ENCODE peak calls at places on chromosomes 2 and 18, in five cellular contexts. One of them, this sample, is unnamed.

GRCh38 chr18:24293254-24293653 is 104.4 kb downstream of the OSBPL1A start:
- DNase-seq in H1: peak; percentile 54
- DNase-seq in choroid plexus epithelial cell: no peak
- DNase-seq in mesendoderm: peak; percentile 63
- DNase-seq in hepatocyte: no peak
- DNase-seq in this sample: no peak

GRCh38 chr2:4246364-4247131 is 543.2 kb downstream of the DCDC2C start:
- DNase-seq in mesendoderm: peak; percentile 7
- DNase-seq in choroid plexus epithelial cell: no peak
- DNase-seq in H1: no peak
- DNase-seq in hepatocyte: no peak
- DNase-seq in this sample: peak; percentile 26

GRCh38 chr2:30351087-30351486 is 96.0 kb upstream of the LCLAT1 start:
- DNase-seq in hepatocyte: no peak
- DNase-seq in H1: no peak
- DNase-seq in mesendoderm: peak; percentile 75
- DNase-seq in choroid plexus epithelial cell: no peak
- DNase-seq in this sample: no peak

GRCh38 chr2:213147550-213147949 is 3.9 kb downstream of the IKZF2 start:
- DNase-seq in hepatocyte: no peak
- DNase-seq in H1: no peak
- DNase-seq in choroid plexus epithelial cell: peak; percentile 47
- DNase-seq in mesendoderm: no peak
- DNase-seq in this sample: no peak

GRCh38 chr2:8567469-8568108 is 114.3 kb upstream of the ID2 start:
- DNase-seq in H1: peak; percentile 38
- DNase-seq in choroid plexus epithelial cell: no peak
- DNase-seq in hepatocyte: peak; percentile 40
- DNase-seq in mesendoderm: no peak
- DNase-seq in this sample: no peak

GRCh38 chr2:88654714-88655113 is 27.4 kb upstream of the EIF2AK3 start:
- DNase-seq in mesendoderm: no peak
- DNase-seq in hepatocyte: no peak
- DNase-seq in H1: no peak
- DNase-seq in choroid plexus epithelial cell: peak; percentile 69
- DNase-seq in this sample: no peak

GRCh38 chr2:70501728-70502127 is 51.9 kb downstream of the TGFA start:
- DNase-seq in choroid plexus epithelial cell: no peak
- DNase-seq in H1: peak; percentile 39
- DNase-seq in mesendoderm: no peak
- DNase-seq in hepatocyte: no peak
- DNase-seq in this sample: no peak

GRCh38 chr18:936941-937340 is 32.3 kb downstream of the ADCYAP1 start:
- DNase-seq in H1: no peak
- DNase-seq in mesendoderm: no peak
- DNase-seq in hepatocyte: no peak
- DNase-seq in choroid plexus epithelial cell: no peak
- DNase-seq in this sample: no peak

GRCh38 chr18:79001001-79001400 is 21.4 kb downstream of the SALL3 start:
- DNase-seq in H1: no peak
- DNase-seq in mesendoderm: no peak
- DNase-seq in hepatocyte: no peak
- DNase-seq in choroid plexus epithelial cell: no peak
- DNase-seq in this sample: no peak

GRCh38 chr2:61158356-61158944 is 3.5 kb upstream of the C2orf74 start:
- DNase-seq in choroid plexus epithelial cell: no peak
- DNase-seq in hepatocyte: no peak
- DNase-seq in H1: no peak
- DNase-seq in mesendoderm: peak; percentile 89
- DNase-seq in this sample: no peak

GRCh38 chr2:71796174-71796592 is 342.8 kb downstream of the DYSF start:
- DNase-seq in H1: no peak
- DNase-seq in hepatocyte: no peak
- DNase-seq in choroid plexus epithelial cell: peak; percentile 28
- DNase-seq in mesendoderm: peak; percentile 81
- DNase-seq in this sample: no peak

GRCh38 chr2:205848601-205849000 is 166.3 kb downstream of the NRP2 start:
- DNase-seq in H1: no peak
- DNase-seq in mesendoderm: no peak
- DNase-seq in hepatocyte: no peak
- DNase-seq in choroid plexus epithelial cell: peak; percentile 25
- DNase-seq in this sample: no peak

GRCh38 chr2:23529659-23530058 is 144.7 kb downstream of the KLHL29 start:
- DNase-seq in hepatocyte: no peak
- DNase-seq in H1: no peak
- DNase-seq in mesendoderm: no peak
- DNase-seq in choroid plexus epithelial cell: no peak
- DNase-seq in this sample: no peak

GRCh38 chr2:100730290-100730868 is 89.6 kb upstream of the NPAS2 start:
- DNase-seq in choroid plexus epithelial cell: peak; percentile 89
- DNase-seq in mesendoderm: peak; percentile 81
- DNase-seq in hepatocyte: peak; percentile 54
- DNase-seq in H1: peak; percentile 68
- DNase-seq in this sample: peak; percentile 42

GRCh38 chr2:240463274-240463865 is 27.9 kb downstream of the GPC1 start:
- DNase-seq in mesendoderm: no peak
- DNase-seq in choroid plexus epithelial cell: no peak
- DNase-seq in H1: no peak
- DNase-seq in hepatocyte: no peak
- DNase-seq in this sample: no peak

GRCh38 chr2:58030789-58031188 is 15.8 kb upstream of the VRK2 start:
- DNase-seq in H1: no peak
- DNase-seq in hepatocyte: no peak
- DNase-seq in mesendoderm: no peak
- DNase-seq in choroid plexus epithelial cell: peak; percentile 46
- DNase-seq in this sample: no peak

GRCh38 chr2:197259470-197259999 is 51.0 kb downstream of the ANKRD44 start:
- DNase-seq in H1: no peak
- DNase-seq in choroid plexus epithelial cell: no peak
- DNase-seq in hepatocyte: no peak
- DNase-seq in mesendoderm: no peak
- DNase-seq in this sample: no peak

GRCh38 chr2:197258580-197258979 is 52.0 kb downstream of the ANKRD44 start:
- DNase-seq in hepatocyte: no peak
- DNase-seq in H1: no peak
- DNase-seq in mesendoderm: no peak
- DNase-seq in choroid plexus epithelial cell: peak; percentile 50
- DNase-seq in this sample: no peak

GRCh38 chr2:197263077-197263476 is 47.5 kb downstream of the ANKRD44 start:
- DNase-seq in hepatocyte: no peak
- DNase-seq in mesendoderm: no peak
- DNase-seq in H1: no peak
- DNase-seq in choroid plexus epithelial cell: no peak
- DNase-seq in this sample: no peak

GRCh38 chr2:197264332-197264731 is 46.2 kb downstream of the ANKRD44 start:
- DNase-seq in choroid plexus epithelial cell: no peak
- DNase-seq in hepatocyte: no peak
- DNase-seq in mesendoderm: no peak
- DNase-seq in H1: no peak
- DNase-seq in this sample: no peak

GRCh38 chr2:197261808-197262226 is 48.8 kb downstream of the ANKRD44 start:
- DNase-seq in hepatocyte: no peak
- DNase-seq in H1: no peak
- DNase-seq in mesendoderm: no peak
- DNase-seq in choroid plexus epithelial cell: peak; percentile 59
- DNase-seq in this sample: no peak
- H3K4me3 ChIP-seq in hepatocyte: no peak overlapping the region
- H3K4me3 ChIP-seq in H1: no peak overlapping the region
- H3K4me3 ChIP-seq in mesendoderm: no peak overlapping the region
- H3K4me3 ChIP-seq in choroid plexus epithelial cell: peak overlapping the region; percentile 17
- H3K4me3 ChIP-seq in this sample: no peak overlapping the region

DNA sequence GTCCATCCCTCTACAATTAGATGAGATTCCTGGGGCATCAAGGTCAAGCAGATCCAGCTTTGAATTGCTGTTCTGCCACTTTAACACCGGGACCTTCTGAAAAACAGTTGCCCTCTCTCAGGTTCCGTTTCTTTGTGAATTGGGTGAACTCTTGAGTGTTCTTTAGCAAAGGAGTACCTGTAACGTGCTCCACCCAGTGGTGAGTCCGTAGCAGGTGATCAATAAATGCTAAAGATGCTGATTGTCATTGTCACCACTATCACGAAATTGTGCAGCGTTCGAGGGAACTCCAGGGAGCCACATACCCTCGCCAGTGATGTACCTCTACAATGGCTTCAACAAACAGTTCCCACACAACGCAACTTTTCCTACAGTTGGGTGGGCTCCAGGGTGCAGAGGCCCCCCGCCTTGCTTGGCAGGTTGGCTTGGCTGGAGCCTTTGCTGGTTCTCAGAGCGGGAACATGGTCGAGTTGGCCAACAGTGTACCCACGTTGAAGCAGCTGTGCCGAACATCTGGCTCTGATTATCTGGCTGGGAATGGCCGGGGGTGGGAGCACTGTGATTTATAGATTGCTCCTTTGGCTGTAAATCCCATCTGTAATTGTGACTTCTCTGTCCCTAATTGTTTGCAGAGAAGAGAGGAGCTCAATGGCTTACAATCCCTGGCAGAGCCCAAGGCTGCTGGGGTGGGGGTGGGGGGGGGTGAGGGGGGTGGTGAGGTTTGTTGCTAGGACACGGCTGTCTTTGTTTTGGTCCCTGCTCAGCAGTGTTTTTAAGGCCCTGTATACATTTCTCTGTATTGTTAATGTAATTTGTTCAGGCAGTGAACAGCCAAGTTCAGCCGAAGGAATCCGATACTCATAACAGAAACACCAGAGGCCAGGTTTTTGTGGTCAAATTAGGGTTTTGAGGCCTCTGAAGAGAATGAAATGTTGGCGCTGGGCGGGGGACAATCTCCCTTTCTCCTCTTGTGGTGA is 82.2 kb downstream of the TCF7L1 start:
- DNase-seq in mesendoderm: peak; percentile 61
- DNase-seq in choroid plexus epithelial cell: peak; percentile 84
- DNase-seq in H1: no peak
- DNase-seq in hepatocyte: peak; percentile 67
- DNase-seq in this sample: peak; percentile 65
- H3K4me3 ChIP-seq in mesendoderm: no peak overlapping the region
- H3K4me3 ChIP-seq in choroid plexus epithelial cell: no peak overlapping the region
- H3K4me3 ChIP-seq in H1: no peak overlapping the region
- H3K4me3 ChIP-seq in hepatocyte: no peak overlapping the region
- H3K4me3 ChIP-seq in this sample: no peak overlapping the region

GRCh38 chr18:75206637-75207297 is 2.2 kb downstream of the PTGR3 start:
- DNase-seq in mesendoderm: peak; percentile 13
- DNase-seq in hepatocyte: no peak
- DNase-seq in choroid plexus epithelial cell: no peak
- DNase-seq in H1: peak; percentile 61
- DNase-seq in this sample: peak; percentile 70

GRCh38 chr18:75205760-75206109 is 3.2 kb downstream of the PTGR3 start:
- DNase-seq in choroid plexus epithelial cell: no peak
- DNase-seq in hepatocyte: peak; percentile 33
- DNase-seq in mesendoderm: peak; percentile 57
- DNase-seq in H1: no peak
- DNase-seq in this sample: peak; percentile 78

GRCh38 chr18:75203456-75204261 is 5.3 kb downstream of the PTGR3 start:
- DNase-seq in H1: no peak
- DNase-seq in hepatocyte: peak; percentile 46
- DNase-seq in mesendoderm: peak; percentile 13
- DNase-seq in choroid plexus epithelial cell: no peak
- DNase-seq in this sample: peak; percentile 60

GRCh38 chr18:75204262-75204977 is 4.5 kb downstream of the PTGR3 start:
- DNase-seq in H1: peak; percentile 70
- DNase-seq in mesendoderm: peak; percentile 48
- DNase-seq in choroid plexus epithelial cell: peak; percentile 32
- DNase-seq in hepatocyte: peak; percentile 47
- DNase-seq in this sample: peak; percentile 89

GRCh38 chr18:75204978-75205759 is 3.8 kb downstream of the PTGR3 start:
- DNase-seq in hepatocyte: no peak
- DNase-seq in choroid plexus epithelial cell: no peak
- DNase-seq in H1: peak; percentile 58
- DNase-seq in mesendoderm: peak; percentile 37
- DNase-seq in this sample: no peak
- H3K4me3 ChIP-seq in hepatocyte: peak overlapping the region; percentile 60
- H3K4me3 ChIP-seq in choroid plexus epithelial cell: peak overlapping the region; percentile 56
- H3K4me3 ChIP-seq in H1: peak overlapping the region; percentile 52
- H3K4me3 ChIP-seq in mesendoderm: no peak overlapping the region
- H3K4me3 ChIP-seq in this sample: peak overlapping the region; percentile 55

GRCh38 chr18:68438536-68438935 is 276.4 kb downstream of the TMX3 start:
- DNase-seq in choroid plexus epithelial cell: no peak
- DNase-seq in mesendoderm: peak; percentile 60
- DNase-seq in hepatocyte: no peak
- DNase-seq in H1: no peak
- DNase-seq in this sample: no peak
- H3K4me3 ChIP-seq in choroid plexus epithelial cell: no peak overlapping the region
- H3K4me3 ChIP-seq in mesendoderm: no peak overlapping the region
- H3K4me3 ChIP-seq in hepatocyte: no peak overlapping the region
- H3K4me3 ChIP-seq in H1: no peak overlapping the region
- H3K4me3 ChIP-seq in this sample: no peak overlapping the region

DNA sequence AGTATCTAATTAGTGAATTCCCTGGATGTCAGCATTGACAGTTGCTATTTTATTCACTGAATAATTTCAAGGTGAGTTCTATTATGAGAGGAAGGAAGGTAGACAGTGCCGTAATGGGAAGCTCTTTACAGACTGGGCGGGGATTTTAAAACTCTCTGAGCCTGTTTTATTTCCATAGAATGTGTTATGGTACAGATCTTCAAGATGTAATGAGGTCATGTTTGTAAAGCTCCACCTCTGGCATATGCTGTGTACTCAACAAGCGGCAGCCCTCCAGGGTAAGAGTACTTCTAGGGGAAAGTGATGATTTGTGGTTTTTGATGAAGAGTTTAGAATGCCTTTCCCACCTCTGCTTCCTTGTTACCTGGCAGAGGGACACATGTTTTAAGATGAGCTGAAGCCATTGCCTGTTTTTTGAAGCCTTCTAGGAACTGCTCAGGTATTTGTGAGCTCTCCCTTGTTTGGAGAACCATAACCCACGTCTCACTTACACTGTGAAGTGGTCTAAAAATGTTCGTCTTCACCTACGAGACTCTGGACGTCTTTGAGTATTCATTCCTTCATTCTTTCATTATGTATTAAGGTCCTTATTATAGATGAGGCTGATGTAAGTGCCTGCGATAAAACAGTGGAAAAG is 251.2 kb downstream of the PTGR3 start:
- DNase-seq in H1: no peak
- DNase-seq in hepatocyte: no peak
- DNase-seq in choroid plexus epithelial cell: no peak
- DNase-seq in mesendoderm: no peak
- DNase-seq in this sample: no peak
- H3K4me3 ChIP-seq in H1: no peak overlapping the region
- H3K4me3 ChIP-seq in hepatocyte: no peak overlapping the region
- H3K4me3 ChIP-seq in choroid plexus epithelial cell: no peak overlapping the region
- H3K4me3 ChIP-seq in mesendoderm: no peak overlapping the region
- H3K4me3 ChIP-seq in this sample: no peak overlapping the region

DNA sequence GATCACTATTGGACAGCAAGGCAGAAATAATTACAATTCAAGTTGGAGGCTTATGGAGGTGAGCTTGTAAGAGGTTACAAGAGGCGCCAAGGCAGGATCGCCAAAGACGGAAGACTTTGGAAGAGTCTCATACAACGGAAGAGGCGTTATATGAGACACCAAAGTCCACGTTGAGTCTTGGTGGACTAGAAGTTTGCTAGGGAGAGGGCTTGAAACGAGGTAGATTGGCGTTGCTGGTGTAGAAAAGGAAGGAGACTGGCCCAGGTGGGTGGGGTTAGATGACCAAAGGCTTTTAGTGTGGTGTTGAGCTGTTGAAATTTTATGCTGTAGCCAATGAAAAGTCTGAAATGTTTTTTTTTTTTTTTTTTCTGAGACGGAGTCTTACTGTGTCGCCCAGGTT is 1.4 kb downstream of the MSH2 start:
- DNase-seq in hepatocyte: no peak
- DNase-seq in mesendoderm: peak; percentile 11
- DNase-seq in choroid plexus epithelial cell: no peak
- DNase-seq in H1: no peak
- DNase-seq in this sample: peak; percentile 26
- H3K4me3 ChIP-seq in hepatocyte: peak overlapping the region; percentile 74
- H3K4me3 ChIP-seq in mesendoderm: peak overlapping the region; percentile 70
- H3K4me3 ChIP-seq in choroid plexus epithelial cell: no peak overlapping the region
- H3K4me3 ChIP-seq in H1: peak overlapping the region; percentile 92
- H3K4me3 ChIP-seq in this sample: peak overlapping the region; percentile 98

GRCh38 chr2:160271166-160272086 is 71.4 kb upstream of the ITGB6 start:
- DNase-seq in H1: no peak
- DNase-seq in mesendoderm: peak; percentile 61
- DNase-seq in hepatocyte: peak; percentile 69
- DNase-seq in choroid plexus epithelial cell: no peak
- DNase-seq in this sample: no peak
- H3K4me3 ChIP-seq in H1: no peak overlapping the region
- H3K4me3 ChIP-seq in mesendoderm: no peak overlapping the region
- H3K4me3 ChIP-seq in hepatocyte: no peak overlapping the region
- H3K4me3 ChIP-seq in choroid plexus epithelial cell: no peak overlapping the region
- H3K4me3 ChIP-seq in this sample: no peak overlapping the region